ENCODE peak calls at places on chromosomes 6 and 20, in ten cellular contexts. X, S, E, T, C, D, B, G, K and O are unnamed samples.

GRCh38 chr6:19477563-19477962 is 359.6 kb upstream of the ID4 start:
- DNase-seq in S (no peak), C (no peak), T (no peak), K (no peak), G (no peak), X (no peak), B (no peak), D (no peak), E (no peak), O (no peak)

GRCh38 chr6:25637211-25637610 is 14.8 kb upstream of the SCGN start:
- DNase-seq in C (no peak), B (no peak), S (no peak), T (no peak), E (no peak), X (no peak), D (no peak), K (no peak), G (no peak), O (no peak)

GRCh38 chr20:57657537-57658446 is 37.6 kb upstream of the ZBP1 start:
- DNase-seq in K (no peak), G (no peak), C (peak; percentile 40), T (no peak), S (no peak), B (peak; percentile 23), E (peak; percentile 84), D (peak; percentile 68), X (peak; percentile 65), O (no peak)

GRCh38 chr20:3309226-3309625 is 70.2 kb upstream of the SLC4A11 start:
- DNase-seq in K (no peak), D (no peak), C (no peak), T (no peak), B (no peak), X (no peak), S (peak; percentile 15), G (no peak), E (no peak), O (no peak)

GRCh38 chr20:18794428-18794787 is 19.2 kb upstream of the SCP2D1 start:
- DNase-seq in D (no peak), E (no peak), G (no peak), B (no peak), C (no peak), T (no peak), K (no peak), S (no peak), X (no peak), O (no peak)

GRCh38 chr6:166478782-166479592 is 96.2 kb upstream of the MPC1 start:
- DNase-seq in S (no peak), E (no peak), C (peak; percentile 41), X (no peak), G (no peak), B (no peak), D (no peak), K (no peak), T (no peak), O (no peak)

GRCh38 chr6:89940225-89941027 is 46.2 kb downstream of the GJA10 start:
- DNase-seq in G (peak; percentile 34), B (peak; percentile 65), X (peak; percentile 61), C (peak; percentile 76), D (peak; percentile 82), T (no peak), K (peak; percentile 64), E (peak; percentile 72), S (peak; percentile 88), O (no peak)

GRCh38 chr20:54657268-54657826 is 182.0 kb downstream of the DOK5 start:
- DNase-seq in C (no peak), E (no peak), K (no peak), D (no peak), S (no peak), X (no peak), T (no peak), G (no peak), B (no peak), O (no peak)

GRCh38 chr20:2559641-2560040 is 23.3 kb downstream of the TMC2 start:
- DNase-seq in K (no peak), D (no peak), S (no peak), E (no peak), G (no peak), X (no peak), B (no peak), C (no peak), T (no peak), O (no peak)

GRCh38 chr6:121666809-121667208 is 231.4 kb downstream of the GJA1 start:
- DNase-seq in C (no peak), S (peak; percentile 86), X (no peak), K (no peak), D (no peak), G (no peak), T (no peak), B (no peak), E (no peak), O (peak; percentile 61)

GRCh38 chr6:36907781-36908180 is 22.0 kb downstream of the C6orf89 start:
- DNase-seq in B (no peak), X (no peak), C (no peak), T (no peak), G (no peak), E (peak; percentile 60), D (peak; percentile 91), S (no peak), K (no peak), O (no peak)

GRCh38 chr20:17665756-17666155 is 16.3 kb downstream of the RRBP1 start:
- DNase-seq in D (no peak), X (no peak), E (no peak), G (no peak), S (no peak), T (no peak), B (no peak), K (no peak), C (no peak), O (no peak)

DNA sequence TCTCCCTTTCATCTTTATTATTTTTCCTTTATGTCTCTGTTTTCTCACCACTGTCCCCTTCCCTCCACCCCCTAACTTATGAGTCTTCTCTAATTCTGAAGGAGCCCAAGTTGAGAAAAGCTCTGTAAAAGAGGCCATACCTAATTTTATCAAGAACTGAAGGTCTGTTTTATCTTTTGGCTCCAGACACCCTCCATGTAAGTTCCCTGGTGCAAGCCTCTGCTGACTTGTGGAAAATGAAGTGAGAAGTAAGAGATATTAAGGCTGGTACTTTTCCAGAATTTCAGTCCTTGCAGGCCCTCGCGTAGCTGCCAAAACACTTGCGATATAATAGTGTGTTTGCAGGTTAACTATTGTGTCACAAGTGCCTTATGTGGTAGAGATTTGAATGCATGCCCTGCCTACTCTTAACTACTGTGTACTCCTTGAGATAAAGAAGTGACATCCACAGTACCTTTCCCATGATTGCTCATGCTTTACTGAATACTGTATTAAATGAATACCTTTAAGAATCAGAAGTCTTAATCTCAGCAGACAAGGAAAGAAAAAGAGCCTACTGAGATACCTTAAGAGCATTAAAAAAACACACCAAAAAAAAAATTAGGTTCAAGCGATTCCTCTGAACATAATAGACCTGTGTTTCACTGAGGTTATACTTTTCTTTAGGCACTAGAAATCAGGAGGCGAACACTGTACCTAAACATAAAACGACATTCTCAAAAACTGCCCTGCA is 143.6 kb upstream of the ZNF184 start:
- DNase-seq in D (no peak), X (no peak), T (no peak), E (no peak), S (no peak), B (no peak), C (no peak), G (no peak), K (no peak), O (no peak)
- H3K27me3 ChIP-seq in D (peaks cover 86% of the 10 kb centered on the region), X (peaks cover 87% of the 10 kb centered on the region), T (no peaks in the 10 kb centered on the region), E (peaks cover 77% of the 10 kb centered on the region), S (peaks cover 2% of the 10 kb centered on the region), B (no peaks in the 10 kb centered on the region), C (peaks cover 59% of the 10 kb centered on the region), G (no peaks in the 10 kb centered on the region), K (no peaks in the 10 kb centered on the region), O (no peaks in the 10 kb centered on the region)

DNA sequence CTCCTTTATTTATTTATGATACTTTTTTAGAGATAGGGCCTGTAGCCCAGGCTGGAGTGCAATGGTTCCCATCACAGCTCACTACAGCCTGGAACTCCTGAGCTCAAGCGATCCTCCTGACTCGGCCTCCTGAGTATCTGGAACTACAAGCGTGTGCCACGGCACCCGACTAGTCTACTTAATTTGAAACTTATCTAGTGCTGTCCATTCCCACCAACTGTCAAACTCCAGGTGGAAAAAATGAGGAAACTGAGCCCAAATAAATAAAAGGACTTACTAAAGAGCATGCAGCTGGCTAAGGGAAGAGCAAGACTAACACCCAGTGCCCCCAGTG is 1.5 kb upstream of the ACSS1 start:
- DNase-seq in S (no peak), E (no peak), G (no peak), X (no peak), C (no peak), T (no peak), K (no peak), B (no peak), D (peak; percentile 34), O (no peak)
- H3K27me3 ChIP-seq in S (peaks cover 19% of the 10 kb centered on the region), E (no peaks in the 10 kb centered on the region), G (peaks cover 64% of the 10 kb centered on the region), X (no peaks in the 10 kb centered on the region), C (no peaks in the 10 kb centered on the region), T (peaks cover 31% of the 10 kb centered on the region), K (peaks cover 36% of the 10 kb centered on the region), B (peaks cover 45% of the 10 kb centered on the region), D (no peaks in the 10 kb centered on the region), O (peaks cover 36% of the 10 kb centered on the region)

GRCh38 chr20:58867211-58867610 is 14.7 kb downstream of the GNAS start:
- DNase-seq in K (no peak), D (no peak), T (no peak), X (no peak), S (peak; percentile 85), B (no peak), G (no peak), E (no peak), C (no peak), O (no peak)

GRCh38 chr20:58868795-58869194 is 16.3 kb downstream of the GNAS start:
- DNase-seq in B (peak; percentile 49), C (peak; percentile 58), G (no peak), S (no peak), E (no peak), D (no peak), T (no peak), K (no peak), X (no peak), O (no peak)

GRCh38 chr20:58869662-58870227 is 17.2 kb downstream of the GNAS start:
- DNase-seq in X (no peak), S (no peak), B (no peak), G (no peak), T (no peak), E (no peak), K (no peak), C (no peak), D (no peak), O (no peak)

DNA sequence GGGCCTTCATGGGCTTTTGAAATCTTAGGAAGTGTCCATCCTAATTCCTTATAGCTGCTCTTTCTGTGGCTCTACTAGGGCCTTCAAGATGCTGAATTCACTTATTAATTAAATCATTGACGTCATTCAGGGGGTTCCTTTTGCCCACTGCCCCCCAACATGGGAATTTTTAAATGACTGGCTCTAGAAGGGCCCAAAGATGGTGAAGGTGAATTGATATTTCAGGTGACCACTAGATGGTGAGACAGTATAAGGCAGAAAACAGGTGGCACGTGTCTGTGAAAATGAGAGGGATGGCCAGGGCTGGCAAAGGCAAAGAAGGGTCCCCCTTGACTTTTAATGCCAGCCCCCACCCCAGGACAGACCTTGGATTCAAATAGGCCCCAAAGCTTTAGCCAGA is 11.8 kb downstream of the GNAS start:
- DNase-seq in X (no peak), C (no peak), B (no peak), E (no peak), K (no peak), S (no peak), D (no peak), T (no peak), G (no peak), O (no peak)
- H3K27me3 ChIP-seq in X (peaks cover 5% of the 10 kb centered on the region), C (peaks cover 9% of the 10 kb centered on the region), B (no peaks in the 10 kb centered on the region), E (no peaks in the 10 kb centered on the region), K (no peaks in the 10 kb centered on the region), S (peaks cover 32% of the 10 kb centered on the region), D (no peaks in the 10 kb centered on the region), T (peaks cover 15% of the 10 kb centered on the region), G (no peaks in the 10 kb centered on the region), O (peaks cover 9% of the 10 kb centered on the region)

GRCh38 chr6:43280234-43280633 is 17.8 kb upstream of the SLC22A7 start:
- DNase-seq in D (no peak), B (no peak), G (no peak), C (no peak), T (no peak), E (no peak), S (no peak), X (no peak), K (no peak), O (no peak)
- H3K27me3 ChIP-seq in D (peaks cover 33% of the 10 kb centered on the region), B (peaks cover 4% of the 10 kb centered on the region), G (peaks cover 28% of the 10 kb centered on the region), C (no peaks in the 10 kb centered on the region), T (peaks cover 18% of the 10 kb centered on the region), E (peaks cover 42% of the 10 kb centered on the region), S (peaks cover 16% of the 10 kb centered on the region), X (peaks cover 39% of the 10 kb centered on the region), K (peaks cover 2% of the 10 kb centered on the region), O (peaks cover 40% of the 10 kb centered on the region)